ENCODE peak calls at places on chromosomes 6 and 20, in five cellular contexts. One of them, this sample, is unnamed.
A peak's percentile ranks its signal among the peaks of the same experiment; 100 is the strongest.

GRCh38 chr6:107866606-107867301 is 42.6 kb upstream of the SCML4 start:
- DNase-seq in SHP77: peak; percentile 25
- DNase-seq in activated effector memory CD4-positive, alpha-beta T cell treated with Interleukin-2 at 50 U/mL for 16 hours: no peak
- DNase-seq in heart right ventricle: no peak
- DNase-seq in activated naive CD4-positive, alpha-beta T cell treated with Interleukin-2 at 50 U/mL for 16 hours: no peak
- DNase-seq in this sample: no peak

GRCh38 chr20:53888951-53889350 is 181.4 kb downstream of the BCAS1 start:
- DNase-seq in SHP77: no peak
- DNase-seq in activated effector memory CD4-positive, alpha-beta T cell treated with Interleukin-2 at 50 U/mL for 16 hours: no peak
- DNase-seq in heart right ventricle: no peak
- DNase-seq in activated naive CD4-positive, alpha-beta T cell treated with Interleukin-2 at 50 U/mL for 16 hours: no peak
- DNase-seq in this sample: no peak

GRCh38 chr6:133568970-133569889 is 319.7 kb upstream of the TCF21 start:
- DNase-seq in SHP77: peak; percentile 84
- DNase-seq in activated effector memory CD4-positive, alpha-beta T cell treated with Interleukin-2 at 50 U/mL for 16 hours: no peak
- DNase-seq in heart right ventricle: peak; percentile 16
- DNase-seq in activated naive CD4-positive, alpha-beta T cell treated with Interleukin-2 at 50 U/mL for 16 hours: no peak
- DNase-seq in this sample: peak; percentile 82

GRCh38 chr6:127120787-127121636 is 2.5 kb downstream of the RSPO3 start:
- DNase-seq in SHP77: peak; percentile 64
- DNase-seq in activated effector memory CD4-positive, alpha-beta T cell treated with Interleukin-2 at 50 U/mL for 16 hours: no peak
- DNase-seq in heart right ventricle: peak; percentile 60
- DNase-seq in activated naive CD4-positive, alpha-beta T cell treated with Interleukin-2 at 50 U/mL for 16 hours: peak; percentile 51
- DNase-seq in this sample: peak; percentile 24

GRCh38 chr6:142822383-142822782 is 122.6 kb downstream of the HIVEP2 start:
- DNase-seq in SHP77: no peak
- DNase-seq in activated effector memory CD4-positive, alpha-beta T cell treated with Interleukin-2 at 50 U/mL for 16 hours: no peak
- DNase-seq in heart right ventricle: no peak
- DNase-seq in activated naive CD4-positive, alpha-beta T cell treated with Interleukin-2 at 50 U/mL for 16 hours: no peak
- DNase-seq in this sample: no peak

GRCh38 chr6:2433686-2434085 is 188.3 kb upstream of the GMDS start:
- DNase-seq in SHP77: no peak
- DNase-seq in activated effector memory CD4-positive, alpha-beta T cell treated with Interleukin-2 at 50 U/mL for 16 hours: no peak
- DNase-seq in heart right ventricle: no peak
- DNase-seq in activated naive CD4-positive, alpha-beta T cell treated with Interleukin-2 at 50 U/mL for 16 hours: no peak
- DNase-seq in this sample: no peak

GRCh38 chr6:168277274-168277669 is 42.3 kb downstream of the DACT2 start:
- DNase-seq in SHP77: peak; percentile 66
- DNase-seq in activated effector memory CD4-positive, alpha-beta T cell treated with Interleukin-2 at 50 U/mL for 16 hours: no peak
- DNase-seq in heart right ventricle: no peak
- DNase-seq in activated naive CD4-positive, alpha-beta T cell treated with Interleukin-2 at 50 U/mL for 16 hours: no peak
- DNase-seq in this sample: no peak

GRCh38 chr6:52160468-52161104 is 25.6 kb upstream of the IL17A start:
- DNase-seq in SHP77: no peak
- DNase-seq in activated effector memory CD4-positive, alpha-beta T cell treated with Interleukin-2 at 50 U/mL for 16 hours: no peak
- DNase-seq in heart right ventricle: no peak
- DNase-seq in activated naive CD4-positive, alpha-beta T cell treated with Interleukin-2 at 50 U/mL for 16 hours: no peak
- DNase-seq in this sample: no peak

GRCh38 chr6:34657307-34657978 is 39.1 kb downstream of the ILRUN start:
- DNase-seq in SHP77: peak; percentile 16
- DNase-seq in activated effector memory CD4-positive, alpha-beta T cell treated with Interleukin-2 at 50 U/mL for 16 hours: no peak
- DNase-seq in heart right ventricle: peak; percentile 63
- DNase-seq in activated naive CD4-positive, alpha-beta T cell treated with Interleukin-2 at 50 U/mL for 16 hours: no peak
- DNase-seq in this sample: peak; percentile 70

GRCh38 chr6:100202417-100203194 is 208.6 kb upstream of the MCHR2 start:
- DNase-seq in SHP77: no peak
- DNase-seq in activated effector memory CD4-positive, alpha-beta T cell treated with Interleukin-2 at 50 U/mL for 16 hours: no peak
- DNase-seq in heart right ventricle: no peak
- DNase-seq in activated naive CD4-positive, alpha-beta T cell treated with Interleukin-2 at 50 U/mL for 16 hours: no peak
- DNase-seq in this sample: peak; percentile 94

GRCh38 chr6:45031601-45032000 is 296.5 kb upstream of the RUNX2 start:
- DNase-seq in SHP77: no peak
- DNase-seq in activated effector memory CD4-positive, alpha-beta T cell treated with Interleukin-2 at 50 U/mL for 16 hours: no peak
- DNase-seq in heart right ventricle: no peak
- DNase-seq in activated naive CD4-positive, alpha-beta T cell treated with Interleukin-2 at 50 U/mL for 16 hours: no peak
- DNase-seq in this sample: no peak

GRCh38 chr6:149752600-149752999 is 3.1 kb downstream of the PCMT1 start:
- DNase-seq in SHP77: no peak
- DNase-seq in activated effector memory CD4-positive, alpha-beta T cell treated with Interleukin-2 at 50 U/mL for 16 hours: no peak
- DNase-seq in heart right ventricle: no peak
- DNase-seq in activated naive CD4-positive, alpha-beta T cell treated with Interleukin-2 at 50 U/mL for 16 hours: no peak
- DNase-seq in this sample: no peak

GRCh38 chr6:146598785-146599405 is at the start of gene ADGB:
- DNase-seq in SHP77: peak; percentile 8
- DNase-seq in activated effector memory CD4-positive, alpha-beta T cell treated with Interleukin-2 at 50 U/mL for 16 hours: no peak
- DNase-seq in heart right ventricle: peak; percentile 30
- DNase-seq in activated naive CD4-positive, alpha-beta T cell treated with Interleukin-2 at 50 U/mL for 16 hours: no peak
- DNase-seq in this sample: no peak

GRCh38 chr20:63697868-63698545 is 1.6 kb downstream of the TNFRSF6B start:
- DNase-seq in SHP77: no peak
- DNase-seq in activated effector memory CD4-positive, alpha-beta T cell treated with Interleukin-2 at 50 U/mL for 16 hours: no peak
- DNase-seq in heart right ventricle: no peak
- DNase-seq in activated naive CD4-positive, alpha-beta T cell treated with Interleukin-2 at 50 U/mL for 16 hours: no peak
- DNase-seq in this sample: no peak

GRCh38 chr20:44704551-44704971 is 10.6 kb upstream of the CCN5 start:
- DNase-seq in SHP77: no peak
- DNase-seq in activated effector memory CD4-positive, alpha-beta T cell treated with Interleukin-2 at 50 U/mL for 16 hours: no peak
- DNase-seq in heart right ventricle: no peak
- DNase-seq in activated naive CD4-positive, alpha-beta T cell treated with Interleukin-2 at 50 U/mL for 16 hours: no peak
- DNase-seq in this sample: peak; percentile 94

GRCh38 chr6:16450821-16451220 is 212.4 kb downstream of the GMPR start:
- DNase-seq in SHP77: no peak
- DNase-seq in activated effector memory CD4-positive, alpha-beta T cell treated with Interleukin-2 at 50 U/mL for 16 hours: no peak
- DNase-seq in heart right ventricle: no peak
- DNase-seq in activated naive CD4-positive, alpha-beta T cell treated with Interleukin-2 at 50 U/mL for 16 hours: no peak
- DNase-seq in this sample: peak; percentile 33

GRCh38 chr6:152124432-152125074 is 317.1 kb downstream of the ESR1 start:
- DNase-seq in SHP77: peak; percentile 24
- DNase-seq in activated effector memory CD4-positive, alpha-beta T cell treated with Interleukin-2 at 50 U/mL for 16 hours: no peak
- DNase-seq in heart right ventricle: no peak
- DNase-seq in activated naive CD4-positive, alpha-beta T cell treated with Interleukin-2 at 50 U/mL for 16 hours: no peak
- DNase-seq in this sample: peak; percentile 49

GRCh38 chr6:15961630-15962448 is 167.0 kb upstream of the MYLIP start:
- DNase-seq in SHP77: no peak
- DNase-seq in activated effector memory CD4-positive, alpha-beta T cell treated with Interleukin-2 at 50 U/mL for 16 hours: no peak
- DNase-seq in heart right ventricle: no peak
- DNase-seq in activated naive CD4-positive, alpha-beta T cell treated with Interleukin-2 at 50 U/mL for 16 hours: no peak
- DNase-seq in this sample: no peak

GRCh38 chr6:84459401-84459800 is 232.0 kb upstream of the CEP162 start:
- DNase-seq in SHP77: no peak
- DNase-seq in activated effector memory CD4-positive, alpha-beta T cell treated with Interleukin-2 at 50 U/mL for 16 hours: no peak
- DNase-seq in heart right ventricle: no peak
- DNase-seq in activated naive CD4-positive, alpha-beta T cell treated with Interleukin-2 at 50 U/mL for 16 hours: no peak
- DNase-seq in this sample: no peak

GRCh38 chr20:1283522-1284210 is 17.6 kb downstream of the SNPH start:
- DNase-seq in SHP77: no peak
- DNase-seq in activated effector memory CD4-positive, alpha-beta T cell treated with Interleukin-2 at 50 U/mL for 16 hours: no peak
- DNase-seq in heart right ventricle: no peak
- DNase-seq in activated naive CD4-positive, alpha-beta T cell treated with Interleukin-2 at 50 U/mL for 16 hours: no peak
- DNase-seq in this sample: no peak

GRCh38 chr20:53334861-53335260 is 258.8 kb downstream of the ZNF217 start:
- DNase-seq in SHP77: no peak
- DNase-seq in activated effector memory CD4-positive, alpha-beta T cell treated with Interleukin-2 at 50 U/mL for 16 hours: no peak
- DNase-seq in heart right ventricle: no peak
- DNase-seq in activated naive CD4-positive, alpha-beta T cell treated with Interleukin-2 at 50 U/mL for 16 hours: no peak
- DNase-seq in this sample: no peak

GRCh38 chr6:161021978-161022743 is 30.6 kb downstream of the MAP3K4 start:
- DNase-seq in SHP77: no peak
- DNase-seq in activated effector memory CD4-positive, alpha-beta T cell treated with Interleukin-2 at 50 U/mL for 16 hours: no peak
- DNase-seq in heart right ventricle: no peak
- DNase-seq in activated naive CD4-positive, alpha-beta T cell treated with Interleukin-2 at 50 U/mL for 16 hours: no peak
- DNase-seq in this sample: no peak

GRCh38 chr6:33745558-33745957 is 1.1 kb downstream of the IP6K3 start:
- DNase-seq in SHP77: no peak
- DNase-seq in activated effector memory CD4-positive, alpha-beta T cell treated with Interleukin-2 at 50 U/mL for 16 hours: no peak
- DNase-seq in heart right ventricle: no peak
- DNase-seq in activated naive CD4-positive, alpha-beta T cell treated with Interleukin-2 at 50 U/mL for 16 hours: no peak
- DNase-seq in this sample: no peak

GRCh38 chr20:57977588-57977987 is 250.9 kb downstream of the ANKRD60 start:
- DNase-seq in SHP77: no peak
- DNase-seq in activated effector memory CD4-positive, alpha-beta T cell treated with Interleukin-2 at 50 U/mL for 16 hours: no peak
- DNase-seq in heart right ventricle: peak; percentile 22
- DNase-seq in activated naive CD4-positive, alpha-beta T cell treated with Interleukin-2 at 50 U/mL for 16 hours: no peak
- DNase-seq in this sample: no peak

GRCh38 chr6:69026243-69026642 is 391.2 kb downstream of the ADGRB3 start:
- DNase-seq in SHP77: no peak
- DNase-seq in activated effector memory CD4-positive, alpha-beta T cell treated with Interleukin-2 at 50 U/mL for 16 hours: no peak
- DNase-seq in heart right ventricle: no peak
- DNase-seq in activated naive CD4-positive, alpha-beta T cell treated with Interleukin-2 at 50 U/mL for 16 hours: no peak
- DNase-seq in this sample: peak; percentile 52

GRCh38 chr6:12033770-12034169 is 21.7 kb downstream of the HIVEP1 start:
- DNase-seq in SHP77: no peak
- DNase-seq in activated effector memory CD4-positive, alpha-beta T cell treated with Interleukin-2 at 50 U/mL for 16 hours: no peak
- DNase-seq in heart right ventricle: no peak
- DNase-seq in activated naive CD4-positive, alpha-beta T cell treated with Interleukin-2 at 50 U/mL for 16 hours: no peak
- DNase-seq in this sample: no peak

GRCh38 chr6:87180105-87180504 is 24.7 kb downstream of the ZNF292 start:
- DNase-seq in SHP77: no peak
- DNase-seq in activated effector memory CD4-positive, alpha-beta T cell treated with Interleukin-2 at 50 U/mL for 16 hours: no peak
- DNase-seq in heart right ventricle: no peak
- DNase-seq in activated naive CD4-positive, alpha-beta T cell treated with Interleukin-2 at 50 U/mL for 16 hours: no peak
- DNase-seq in this sample: no peak

GRCh38 chr20:13736792-13737191 is 47.9 kb downstream of the ESF1 start:
- DNase-seq in SHP77: no peak
- DNase-seq in activated effector memory CD4-positive, alpha-beta T cell treated with Interleukin-2 at 50 U/mL for 16 hours: no peak
- DNase-seq in heart right ventricle: no peak
- DNase-seq in activated naive CD4-positive, alpha-beta T cell treated with Interleukin-2 at 50 U/mL for 16 hours: no peak
- DNase-seq in this sample: no peak

GRCh38 chr6:97674802-97675201 is 391.8 kb upstream of the MMS22L start:
- DNase-seq in SHP77: no peak
- DNase-seq in activated effector memory CD4-positive, alpha-beta T cell treated with Interleukin-2 at 50 U/mL for 16 hours: no peak
- DNase-seq in heart right ventricle: no peak
- DNase-seq in activated naive CD4-positive, alpha-beta T cell treated with Interleukin-2 at 50 U/mL for 16 hours: no peak
- DNase-seq in this sample: no peak

GRCh38 chr20:24777746-24778145 is 171.3 kb upstream of the CST7 start:
- DNase-seq in SHP77: no peak
- DNase-seq in activated effector memory CD4-positive, alpha-beta T cell treated with Interleukin-2 at 50 U/mL for 16 hours: no peak
- DNase-seq in heart right ventricle: no peak
- DNase-seq in activated naive CD4-positive, alpha-beta T cell treated with Interleukin-2 at 50 U/mL for 16 hours: no peak
- DNase-seq in this sample: no peak

GRCh38 chr6:8194499-8194898 is 92.2 kb upstream of the EEF1E1 start:
- DNase-seq in SHP77: no peak
- DNase-seq in activated effector memory CD4-positive, alpha-beta T cell treated with Interleukin-2 at 50 U/mL for 16 hours: no peak
- DNase-seq in heart right ventricle: no peak
- DNase-seq in activated naive CD4-positive, alpha-beta T cell treated with Interleukin-2 at 50 U/mL for 16 hours: no peak
- DNase-seq in this sample: no peak

GRCh38 chr6:42820509-42821340 is 38.9 kb downstream of the BICRAL start:
- DNase-seq in SHP77: no peak
- DNase-seq in activated effector memory CD4-positive, alpha-beta T cell treated with Interleukin-2 at 50 U/mL for 16 hours: no peak
- DNase-seq in heart right ventricle: peak; percentile 12
- DNase-seq in activated naive CD4-positive, alpha-beta T cell treated with Interleukin-2 at 50 U/mL for 16 hours: no peak
- DNase-seq in this sample: no peak

GRCh38 chr6:164085552-164086325 is 671.2 kb downstream of the QKI start:
- DNase-seq in SHP77: no peak
- DNase-seq in activated effector memory CD4-positive, alpha-beta T cell treated with Interleukin-2 at 50 U/mL for 16 hours: no peak
- DNase-seq in heart right ventricle: peak; percentile 85
- DNase-seq in activated naive CD4-positive, alpha-beta T cell treated with Interleukin-2 at 50 U/mL for 16 hours: no peak
- DNase-seq in this sample: no peak

GRCh38 chr6:170403451-170403850 is 96.9 kb downstream of the FAM120B start:
- DNase-seq in SHP77: no peak
- DNase-seq in activated effector memory CD4-positive, alpha-beta T cell treated with Interleukin-2 at 50 U/mL for 16 hours: no peak
- DNase-seq in heart right ventricle: no peak
- DNase-seq in activated naive CD4-positive, alpha-beta T cell treated with Interleukin-2 at 50 U/mL for 16 hours: no peak
- DNase-seq in this sample: no peak

GRCh38 chr6:121520337-121521163 is 85.1 kb downstream of the GJA1 start:
- DNase-seq in SHP77: no peak
- DNase-seq in activated effector memory CD4-positive, alpha-beta T cell treated with Interleukin-2 at 50 U/mL for 16 hours: no peak
- DNase-seq in heart right ventricle: no peak
- DNase-seq in activated naive CD4-positive, alpha-beta T cell treated with Interleukin-2 at 50 U/mL for 16 hours: no peak
- DNase-seq in this sample: peak; percentile 59

GRCh38 chr6:160393966-160394653 is 45.9 kb downstream of the SLC22A3 start:
- DNase-seq in SHP77: no peak
- DNase-seq in activated effector memory CD4-positive, alpha-beta T cell treated with Interleukin-2 at 50 U/mL for 16 hours: no peak
- DNase-seq in heart right ventricle: no peak
- DNase-seq in activated naive CD4-positive, alpha-beta T cell treated with Interleukin-2 at 50 U/mL for 16 hours: no peak
- DNase-seq in this sample: no peak

GRCh38 chr6:41059569-41059968 is 6.6 kb downstream of the APOBEC2 start:
- DNase-seq in SHP77: no peak
- DNase-seq in activated effector memory CD4-positive, alpha-beta T cell treated with Interleukin-2 at 50 U/mL for 16 hours: no peak
- DNase-seq in heart right ventricle: no peak
- DNase-seq in activated naive CD4-positive, alpha-beta T cell treated with Interleukin-2 at 50 U/mL for 16 hours: no peak
- DNase-seq in this sample: no peak

GRCh38 chr20:1280421-1281102 is 14.5 kb downstream of the SNPH start:
- DNase-seq in SHP77: no peak
- DNase-seq in activated effector memory CD4-positive, alpha-beta T cell treated with Interleukin-2 at 50 U/mL for 16 hours: no peak
- DNase-seq in heart right ventricle: no peak
- DNase-seq in activated naive CD4-positive, alpha-beta T cell treated with Interleukin-2 at 50 U/mL for 16 hours: no peak
- DNase-seq in this sample: no peak